ENCODE peak calls at places on chromosomes 5 and 9, in eight cellular contexts. One of them, this sample, is unnamed.

GRCh38 chr9:90900130-90900529 is 98.5 kb downstream of the SYK start:
- DNase-seq in RWPE2: no peak
- DNase-seq in fibroblast of mammary gland: no peak
- DNase-seq in prostate gland: no peak
- DNase-seq in astrocyte of the cerebellum: no peak
- DNase-seq in heart left ventricle: peak
- DNase-seq in kidney epithelial cell: no peak
- DNase-seq in AG04450: no peak
- DNase-seq in this sample: no peak

GRCh38 chr9:112546149-112547012 is 59.8 kb downstream of the KIAA1958 start:
- DNase-seq in AG04450: no peak
- DNase-seq in RWPE2: no peak
- DNase-seq in astrocyte of the cerebellum: peak
- DNase-seq in kidney epithelial cell: no peak
- DNase-seq in prostate gland: no peak
- DNase-seq in heart left ventricle: no peak
- DNase-seq in fibroblast of mammary gland: peak
- DNase-seq in this sample: no peak

GRCh38 chr9:98678244-98678842 is 30.4 kb downstream of the GABBR2 start:
- DNase-seq in RWPE2: no peak
- DNase-seq in prostate gland: no peak
- DNase-seq in fibroblast of mammary gland: peak
- DNase-seq in kidney epithelial cell: no peak
- DNase-seq in heart left ventricle: no peak
- DNase-seq in astrocyte of the cerebellum: no peak
- DNase-seq in AG04450: no peak
- DNase-seq in this sample: no peak

GRCh38 chr9:136881691-136882108 is 4.6 kb upstream of the TRAF2 start:
- DNase-seq in prostate gland: no peak
- DNase-seq in AG04450: no peak
- DNase-seq in heart left ventricle: no peak
- DNase-seq in RWPE2: no peak
- DNase-seq in kidney epithelial cell: no peak
- DNase-seq in astrocyte of the cerebellum: no peak
- DNase-seq in fibroblast of mammary gland: no peak
- DNase-seq in this sample: peak

GRCh38 chr5:460413-460700 is 17.4 kb downstream of the EXOC3 start:
- DNase-seq in astrocyte of the cerebellum: no peak
- DNase-seq in AG04450: no peak
- DNase-seq in heart left ventricle: no peak
- DNase-seq in fibroblast of mammary gland: no peak
- DNase-seq in RWPE2: peak
- DNase-seq in kidney epithelial cell: no peak
- DNase-seq in prostate gland: no peak
- DNase-seq in this sample: no peak

GRCh38 chr5:2133080-2133479 is 250.4 kb upstream of the IRX4 start:
- DNase-seq in prostate gland: no peak
- DNase-seq in RWPE2: no peak
- DNase-seq in heart left ventricle: no peak
- DNase-seq in AG04450: no peak
- DNase-seq in astrocyte of the cerebellum: no peak
- DNase-seq in fibroblast of mammary gland: peak
- DNase-seq in kidney epithelial cell: no peak
- DNase-seq in this sample: no peak

GRCh38 chr5:128854931-128855330 is 110.4 kb upstream of the SLC27A6 start:
- DNase-seq in fibroblast of mammary gland: no peak
- DNase-seq in AG04450: no peak
- DNase-seq in astrocyte of the cerebellum: no peak
- DNase-seq in heart left ventricle: no peak
- DNase-seq in kidney epithelial cell: no peak
- DNase-seq in RWPE2: no peak
- DNase-seq in prostate gland: no peak
- DNase-seq in this sample: no peak

GRCh38 chr5:10222326-10222725 is 27.4 kb downstream of the ATPSCKMT start:
- DNase-seq in RWPE2: no peak
- DNase-seq in AG04450: no peak
- DNase-seq in kidney epithelial cell: no peak
- DNase-seq in astrocyte of the cerebellum: no peak
- DNase-seq in heart left ventricle: no peak
- DNase-seq in prostate gland: no peak
- DNase-seq in fibroblast of mammary gland: no peak
- DNase-seq in this sample: no peak

GRCh38 chr9:114397848-114398605 is 10.2 kb upstream of the AKNA start:
- DNase-seq in astrocyte of the cerebellum: peak
- DNase-seq in kidney epithelial cell: peak
- DNase-seq in heart left ventricle: peak
- DNase-seq in RWPE2: peak
- DNase-seq in prostate gland: peak
- DNase-seq in AG04450: peak
- DNase-seq in fibroblast of mammary gland: peak
- DNase-seq in this sample: peak

GRCh38 chr5:148790545-148791333 is 35.7 kb upstream of the ADRB2 start:
- DNase-seq in kidney epithelial cell: no peak
- DNase-seq in fibroblast of mammary gland: no peak
- DNase-seq in AG04450: no peak
- DNase-seq in RWPE2: peak
- DNase-seq in prostate gland: no peak
- DNase-seq in heart left ventricle: no peak
- DNase-seq in astrocyte of the cerebellum: no peak
- DNase-seq in this sample: no peak

GRCh38 chr9:126532951-126533910 is 80.5 kb upstream of the LMX1B start:
- DNase-seq in RWPE2: no peak
- DNase-seq in astrocyte of the cerebellum: no peak
- DNase-seq in kidney epithelial cell: no peak
- DNase-seq in prostate gland: no peak
- DNase-seq in fibroblast of mammary gland: no peak
- DNase-seq in heart left ventricle: no peak
- DNase-seq in AG04450: no peak
- DNase-seq in this sample: no peak

GRCh38 chr5:17316973-17317459 is 99.6 kb downstream of the BASP1 start:
- DNase-seq in heart left ventricle: no peak
- DNase-seq in prostate gland: no peak
- DNase-seq in RWPE2: no peak
- DNase-seq in AG04450: no peak
- DNase-seq in fibroblast of mammary gland: peak
- DNase-seq in astrocyte of the cerebellum: peak
- DNase-seq in kidney epithelial cell: no peak
- DNase-seq in this sample: peak

GRCh38 chr5:79503794-79504495 is 10.0 kb downstream of the HOMER1 start:
- DNase-seq in AG04450: peak
- DNase-seq in kidney epithelial cell: no peak
- DNase-seq in astrocyte of the cerebellum: no peak
- DNase-seq in heart left ventricle: no peak
- DNase-seq in prostate gland: no peak
- DNase-seq in RWPE2: no peak
- DNase-seq in fibroblast of mammary gland: peak
- DNase-seq in this sample: no peak

GRCh38 chr5:179033004-179033580 is 9.5 kb downstream of the ZNF879 start:
- DNase-seq in astrocyte of the cerebellum: no peak
- DNase-seq in AG04450: no peak
- DNase-seq in kidney epithelial cell: no peak
- DNase-seq in fibroblast of mammary gland: no peak
- DNase-seq in heart left ventricle: no peak
- DNase-seq in prostate gland: no peak
- DNase-seq in RWPE2: no peak
- DNase-seq in this sample: no peak

GRCh38 chr5:173497685-173498084 is 118.8 kb downstream of the BOD1 start:
- DNase-seq in fibroblast of mammary gland: no peak
- DNase-seq in heart left ventricle: no peak
- DNase-seq in prostate gland: no peak
- DNase-seq in astrocyte of the cerebellum: no peak
- DNase-seq in AG04450: no peak
- DNase-seq in RWPE2: no peak
- DNase-seq in kidney epithelial cell: no peak
- DNase-seq in this sample: no peak

GRCh38 chr5:158639876-158640570 is 459.7 kb downstream of the EBF1 start:
- DNase-seq in heart left ventricle: no peak
- DNase-seq in astrocyte of the cerebellum: no peak
- DNase-seq in RWPE2: no peak
- DNase-seq in AG04450: no peak
- DNase-seq in prostate gland: no peak
- DNase-seq in fibroblast of mammary gland: peak
- DNase-seq in kidney epithelial cell: no peak
- DNase-seq in this sample: no peak

GRCh38 chr5:68932830-68933434 is 160.9 kb upstream of the SLC30A5 start:
- DNase-seq in RWPE2: no peak
- DNase-seq in kidney epithelial cell: no peak
- DNase-seq in heart left ventricle: no peak
- DNase-seq in prostate gland: no peak
- DNase-seq in fibroblast of mammary gland: peak
- DNase-seq in AG04450: no peak
- DNase-seq in astrocyte of the cerebellum: no peak
- DNase-seq in this sample: no peak

GRCh38 chr9:120905794-120906248 is 20.8 kb downstream of the TRAF1 start:
- DNase-seq in RWPE2: no peak
- DNase-seq in AG04450: no peak
- DNase-seq in fibroblast of mammary gland: no peak
- DNase-seq in astrocyte of the cerebellum: no peak
- DNase-seq in kidney epithelial cell: no peak
- DNase-seq in heart left ventricle: no peak
- DNase-seq in prostate gland: no peak
- DNase-seq in this sample: no peak

DNA sequence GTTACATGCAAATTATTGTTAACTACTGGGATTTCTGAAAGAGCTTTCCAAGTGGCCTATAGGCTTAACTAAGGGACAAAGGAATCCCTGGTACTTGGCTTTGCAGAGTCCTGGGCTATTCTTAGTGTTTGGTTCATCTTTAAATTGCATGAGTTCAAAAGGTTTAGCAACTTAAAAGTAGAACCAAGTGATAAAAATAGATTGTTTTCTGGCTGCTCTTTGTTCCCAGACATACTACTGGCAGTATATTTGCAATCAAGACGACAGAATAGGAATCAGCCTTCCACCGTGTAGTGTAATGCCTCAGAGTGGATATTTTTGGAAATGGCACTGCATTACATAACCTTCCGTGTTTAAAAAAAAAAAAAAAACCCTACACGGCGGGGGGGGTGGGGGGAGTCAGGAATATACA is 1.0 kb downstream of the NREP start:
- DNase-seq in RWPE2: no peak
- DNase-seq in astrocyte of the cerebellum: no peak
- DNase-seq in heart left ventricle: no peak
- DNase-seq in fibroblast of mammary gland: peak
- DNase-seq in kidney epithelial cell: no peak
- DNase-seq in prostate gland: no peak
- DNase-seq in AG04450: no peak
- DNase-seq in this sample: no peak
- TF ChIP-seq CTCF in RWPE2: peak
- TF ChIP-seq CTCF in astrocyte of the cerebellum: no peak
- TF ChIP-seq CTCF in heart left ventricle: no peak
- TF ChIP-seq CTCF in fibroblast of mammary gland: no peak
- TF ChIP-seq CTCF in kidney epithelial cell: no peak
- TF ChIP-seq CTCF in prostate gland: no peak
- TF ChIP-seq CTCF in AG04450: no peak
- TF ChIP-seq CTCF in this sample: no peak

DNA sequence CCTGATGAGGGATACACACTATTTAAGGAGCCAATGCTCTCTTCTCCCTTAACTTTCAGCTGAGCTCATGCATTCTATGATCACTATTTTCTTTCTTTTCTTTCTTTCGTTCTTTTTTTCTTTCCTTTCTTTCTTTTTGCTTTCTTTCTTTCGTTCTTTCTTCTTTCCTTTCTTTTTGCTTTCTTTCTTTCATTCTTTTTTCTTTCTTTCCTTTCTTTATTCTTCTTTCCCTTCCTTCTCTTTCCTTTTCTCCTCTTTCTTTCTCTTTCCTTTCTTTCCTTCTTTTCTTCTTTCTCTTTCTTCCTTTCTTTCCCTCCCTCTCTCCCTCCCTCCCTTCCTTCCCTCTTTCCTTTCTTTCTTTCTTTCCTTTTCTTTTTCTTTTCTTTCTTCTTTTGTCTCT is 761.2 kb downstream of the SEMA5A start:
- DNase-seq in heart left ventricle: no peak
- DNase-seq in RWPE2: no peak
- DNase-seq in kidney epithelial cell: no peak
- DNase-seq in fibroblast of mammary gland: peak
- DNase-seq in AG04450: no peak
- DNase-seq in prostate gland: no peak
- DNase-seq in astrocyte of the cerebellum: no peak
- DNase-seq in this sample: no peak
- TF ChIP-seq CTCF in heart left ventricle: no peak
- TF ChIP-seq CTCF in RWPE2: no peak
- TF ChIP-seq CTCF in kidney epithelial cell: no peak
- TF ChIP-seq CTCF in fibroblast of mammary gland: no peak
- TF ChIP-seq CTCF in AG04450: no peak
- TF ChIP-seq CTCF in prostate gland: no peak
- TF ChIP-seq CTCF in astrocyte of the cerebellum: no peak
- TF ChIP-seq CTCF in this sample: no peak

GRCh38 chr5:171405615-171406014 is 13.8 kb upstream of the FGF18 start:
- DNase-seq in astrocyte of the cerebellum: no peak
- DNase-seq in kidney epithelial cell: no peak
- DNase-seq in fibroblast of mammary gland: peak
- DNase-seq in prostate gland: no peak
- DNase-seq in AG04450: no peak
- DNase-seq in RWPE2: no peak
- DNase-seq in heart left ventricle: no peak
- DNase-seq in this sample: no peak
- TF ChIP-seq CTCF in astrocyte of the cerebellum: peak
- TF ChIP-seq CTCF in kidney epithelial cell: peak
- TF ChIP-seq CTCF in fibroblast of mammary gland: peak
- TF ChIP-seq CTCF in prostate gland: peak
- TF ChIP-seq CTCF in AG04450: peak
- TF ChIP-seq CTCF in RWPE2: peak
- TF ChIP-seq CTCF in heart left ventricle: peak
- TF ChIP-seq CTCF in this sample: peak

GRCh38 chr5:134370871-134371833 is at the start of gene UBE2B:
- DNase-seq in heart left ventricle: peak
- DNase-seq in astrocyte of the cerebellum: peak
- DNase-seq in AG04450: peak
- DNase-seq in fibroblast of mammary gland: peak
- DNase-seq in prostate gland: peak
- DNase-seq in kidney epithelial cell: peak
- DNase-seq in RWPE2: peak
- DNase-seq in this sample: peak

GRCh38 chr5:134374234-134374633 is 2.9 kb downstream of the UBE2B start:
- DNase-seq in heart left ventricle: no peak
- DNase-seq in fibroblast of mammary gland: no peak
- DNase-seq in AG04450: no peak
- DNase-seq in kidney epithelial cell: no peak
- DNase-seq in prostate gland: no peak
- DNase-seq in astrocyte of the cerebellum: no peak
- DNase-seq in RWPE2: no peak
- DNase-seq in this sample: no peak

GRCh38 chr5:134370306-134370870 is 981 bp upstream of the UBE2B start:
- DNase-seq in astrocyte of the cerebellum: no peak
- DNase-seq in kidney epithelial cell: no peak
- DNase-seq in fibroblast of mammary gland: no peak
- DNase-seq in RWPE2: no peak
- DNase-seq in heart left ventricle: no peak
- DNase-seq in AG04450: no peak
- DNase-seq in prostate gland: no peak
- DNase-seq in this sample: peak

DNA sequence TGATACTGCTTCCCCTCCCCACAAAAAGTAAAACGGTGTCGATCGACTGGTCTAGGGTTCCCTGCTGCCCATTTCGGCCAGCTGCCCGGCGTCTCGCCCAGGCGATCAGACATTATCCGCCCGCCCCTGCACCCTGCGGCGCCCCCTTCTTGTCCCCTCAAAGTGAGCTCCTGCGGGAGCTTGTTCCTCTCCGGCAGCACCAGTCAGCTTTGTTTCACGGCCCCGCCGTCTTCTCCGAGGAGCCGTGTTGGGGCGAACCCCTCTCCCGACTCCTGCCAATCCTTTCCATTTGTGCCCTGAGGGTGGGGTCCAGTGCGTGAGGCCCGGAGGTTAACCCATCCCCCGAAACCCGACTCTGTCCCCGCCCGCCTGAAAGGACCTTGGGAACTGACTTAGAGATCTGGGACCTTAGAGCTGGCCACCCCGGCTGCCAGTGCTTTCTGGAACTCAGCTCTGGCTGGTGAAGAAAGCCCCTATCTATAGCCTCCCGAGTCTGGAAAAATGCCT is 518 bp downstream of the UBE2B start:
- DNase-seq in heart left ventricle: peak
- DNase-seq in prostate gland: peak
- DNase-seq in RWPE2: peak
- DNase-seq in kidney epithelial cell: no peak
- DNase-seq in fibroblast of mammary gland: peak
- DNase-seq in astrocyte of the cerebellum: no peak
- DNase-seq in AG04450: no peak
- DNase-seq in this sample: peak
- TF ChIP-seq CTCF in heart left ventricle: no peak
- TF ChIP-seq CTCF in prostate gland: no peak
- TF ChIP-seq CTCF in RWPE2: no peak
- TF ChIP-seq CTCF in kidney epithelial cell: no peak
- TF ChIP-seq CTCF in fibroblast of mammary gland: no peak
- TF ChIP-seq CTCF in astrocyte of the cerebellum: no peak
- TF ChIP-seq CTCF in AG04450: no peak
- TF ChIP-seq CTCF in this sample: no peak